ENCODE peak calls at places on chromosomes 7 and 10, in seven cellular contexts. U, G, Y, A, E, D and J are unnamed samples.

GRCh38 chr7:112079671-112080070 is 126.5 kb downstream of the DOCK4 start:
- DNase-seq in U (no peak), G (no peak), Y (no peak), A (no peak), E (no peak), D (no peak), J (peak)

GRCh38 chr7:28862876-28863275 is 95.3 kb downstream of the TRIL start:
- DNase-seq in U (no peak), G (no peak), Y (no peak), A (no peak), E (no peak), D (no peak), J (no peak)

GRCh38 chr10:91556691-91557529 is 76.0 kb downstream of the PPP1R3C start:
- DNase-seq in U (no peak), G (no peak), Y (peak), A (no peak), E (no peak), D (peak), J (peak)

GRCh38 chr7:47302560-47302959 is 279.4 kb downstream of the TNS3 start:
- DNase-seq in U (no peak), G (no peak), Y (no peak), A (no peak), E (no peak), D (no peak), J (no peak)

GRCh38 chr7:124459101-124460052 is 306.2 kb downstream of the GPR37 start:
- DNase-seq in U (no peak), G (no peak), Y (no peak), A (no peak), E (no peak), D (no peak), J (peak)

GRCh38 chr7:118183254-118183585 is 744 bp upstream of the LSM8 start:
- DNase-seq in U (no peak), G (no peak), Y (no peak), A (no peak), E (no peak), D (no peak), J (peak)

GRCh38 chr10:86321568-86321967 is 45.0 kb downstream of the GRID1 start:
- DNase-seq in U (peak), G (no peak), Y (no peak), A (no peak), E (no peak), D (no peak), J (no peak)

GRCh38 chr7:108164946-108165345 is 34.8 kb upstream of the LAMB4 start:
- DNase-seq in U (no peak), G (no peak), Y (no peak), A (no peak), E (no peak), D (no peak), J (no peak)

GRCh38 chr10:76779821-76780281 is 857.8 kb downstream of the KCNMA1 start:
- DNase-seq in U (no peak), G (no peak), Y (no peak), A (no peak), E (no peak), D (no peak), J (no peak)

GRCh38 chr7:81460646-81461045 is 309.2 kb downstream of the HGF start:
- DNase-seq in U (no peak), G (no peak), Y (no peak), A (no peak), E (no peak), D (no peak), J (no peak)

GRCh38 chr10:11661441-11661840 is 50.0 kb upstream of the USP6NL start:
- DNase-seq in U (no peak), G (no peak), Y (no peak), A (no peak), E (no peak), D (no peak), J (no peak)

GRCh38 chr7:157411580-157411979 is 74.8 kb downstream of the DNAJB6 start:
- DNase-seq in U (no peak), G (no peak), Y (no peak), A (no peak), E (no peak), D (no peak), J (no peak)

GRCh38 chr7:28442540-28443420 is 30.5 kb downstream of the CREB5 start:
- DNase-seq in U (no peak), G (no peak), Y (no peak), A (no peak), E (no peak), D (no peak), J (no peak)

GRCh38 chr7:111535142-111535541 is 27.1 kb downstream of the IMMP2L start:
- DNase-seq in U (no peak), G (no peak), Y (no peak), A (no peak), E (no peak), D (no peak), J (no peak)

GRCh38 chr10:13891542-13892431 is 305.0 kb downstream of the PRPF18 start:
- DNase-seq in U (peak), G (no peak), Y (no peak), A (no peak), E (no peak), D (no peak), J (no peak)

GRCh38 chr10:97213431-97213830 is 27.7 kb upstream of the SLIT1 start:
- DNase-seq in U (no peak), G (no peak), Y (no peak), A (no peak), E (no peak), D (no peak), J (no peak)

GRCh38 chr10:108360187-108360586 is 1195.7 kb upstream of the SORCS1 start:
- DNase-seq in U (no peak), G (no peak), Y (no peak), A (no peak), E (no peak), D (no peak), J (peak)

GRCh38 chr10:124323145-124323725 is 95.5 kb downstream of the OAT start:
- DNase-seq in U (peak), G (no peak), Y (no peak), A (no peak), E (no peak), D (no peak), J (peak)

GRCh38 chr10:112852308-112852707 is 97.7 kb upstream of the TCF7L2 start:
- DNase-seq in U (no peak), G (no peak), Y (peak), A (peak), E (no peak), D (no peak), J (no peak)

GRCh38 chr7:28627263-28627653 is 214.9 kb downstream of the CREB5 start:
- DNase-seq in U (no peak), G (no peak), Y (no peak), A (no peak), E (no peak), D (no peak), J (peak)

GRCh38 chr10:130254168-130255061 is 118.2 kb downstream of the GLRX3 start:
- DNase-seq in U (no peak), G (no peak), Y (no peak), A (no peak), E (no peak), D (no peak), J (no peak)

GRCh38 chr7:41621953-41622831 is 80.7 kb downstream of the INHBA start:
- DNase-seq in U (no peak), G (no peak), Y (no peak), A (no peak), E (no peak), D (no peak), J (no peak)

GRCh38 chr10:126101744-126102143 is 205.4 kb downstream of the FANK1 start:
- DNase-seq in U (no peak), G (no peak), Y (no peak), A (no peak), E (no peak), D (no peak), J (no peak)

GRCh38 chr7:27459729-27460048 is 203.0 kb downstream of the HIBADH start:
- DNase-seq in U (no peak), G (no peak), Y (no peak), A (no peak), E (no peak), D (no peak), J (peak)

GRCh38 chr7:22357311-22358175 is 589 bp upstream of the RAPGEF5 start:
- DNase-seq in U (no peak), G (peak), Y (peak), A (peak), E (peak), D (no peak), J (peak)

GRCh38 chr10:28532223-28532508 is 752 bp upstream of the WAC start:
- DNase-seq in U (no peak), G (no peak), Y (peak), A (peak), E (no peak), D (no peak), J (peak)

GRCh38 chr7:25856056-25856780 is 295.8 kb upstream of the NFE2L3 start:
- DNase-seq in U (no peak), G (no peak), Y (peak), A (no peak), E (no peak), D (no peak), J (no peak)

GRCh38 chr10:128222317-128222849 is 96.2 kb upstream of the MKI67 start:
- DNase-seq in U (no peak), G (no peak), Y (no peak), A (no peak), E (no peak), D (no peak), J (no peak)

DNA sequence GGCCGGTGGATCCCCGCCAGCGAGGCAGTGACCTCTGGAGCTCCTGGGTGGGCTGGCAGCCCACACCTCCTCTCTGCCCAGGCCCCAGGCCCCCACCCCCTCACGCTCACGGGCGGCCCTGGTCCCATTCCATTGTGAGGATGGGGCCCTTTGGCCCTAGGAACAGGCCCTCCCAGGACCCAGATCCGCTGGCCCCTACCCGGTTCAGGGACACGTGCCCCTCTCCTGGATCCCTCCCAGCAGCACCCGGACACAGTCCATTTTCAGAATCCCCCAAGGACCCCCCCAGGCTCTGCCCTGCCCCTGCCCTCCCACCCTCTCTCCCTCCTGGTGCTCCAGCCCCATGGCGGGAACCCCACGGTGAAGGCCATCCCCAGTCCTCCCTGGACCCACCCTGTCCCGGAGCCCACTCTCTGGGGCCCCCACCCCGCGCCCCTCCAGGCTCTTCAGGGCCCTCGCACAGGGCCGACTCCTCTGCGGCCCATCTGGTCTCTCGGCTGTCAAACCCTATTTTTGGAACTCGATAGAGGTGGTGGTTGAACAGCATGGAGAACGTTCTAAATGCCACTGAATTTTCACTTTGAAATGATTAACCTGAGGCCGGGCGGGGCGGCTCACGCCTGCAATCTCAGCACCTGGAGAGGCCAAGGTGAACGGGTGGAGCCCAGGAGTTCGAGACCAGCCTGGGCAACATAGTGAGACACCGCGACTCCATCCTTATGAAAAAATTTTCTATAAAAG is 8.1 kb downstream of the ADAP1 start:
- DNase-seq in U (peak), G (no peak), Y (peak), A (no peak), E (no peak), D (peak), J (no peak)
- H3K4me3 ChIP-seq in U (peak), G (peak), Y (peak), A (no peak), E (no peak), D (no peak), J (no peak)

GRCh38 chr7:127879942-127880341 is 151.3 kb downstream of the LRRC4 start:
- DNase-seq in U (no peak), G (no peak), Y (no peak), A (no peak), E (no peak), D (no peak), J (no peak)
- TF ChIP-seq CTCF in U (no peak), G (no peak), Y (no peak), A (no peak), E (no peak), D (no peak), J (no peak)

DNA sequence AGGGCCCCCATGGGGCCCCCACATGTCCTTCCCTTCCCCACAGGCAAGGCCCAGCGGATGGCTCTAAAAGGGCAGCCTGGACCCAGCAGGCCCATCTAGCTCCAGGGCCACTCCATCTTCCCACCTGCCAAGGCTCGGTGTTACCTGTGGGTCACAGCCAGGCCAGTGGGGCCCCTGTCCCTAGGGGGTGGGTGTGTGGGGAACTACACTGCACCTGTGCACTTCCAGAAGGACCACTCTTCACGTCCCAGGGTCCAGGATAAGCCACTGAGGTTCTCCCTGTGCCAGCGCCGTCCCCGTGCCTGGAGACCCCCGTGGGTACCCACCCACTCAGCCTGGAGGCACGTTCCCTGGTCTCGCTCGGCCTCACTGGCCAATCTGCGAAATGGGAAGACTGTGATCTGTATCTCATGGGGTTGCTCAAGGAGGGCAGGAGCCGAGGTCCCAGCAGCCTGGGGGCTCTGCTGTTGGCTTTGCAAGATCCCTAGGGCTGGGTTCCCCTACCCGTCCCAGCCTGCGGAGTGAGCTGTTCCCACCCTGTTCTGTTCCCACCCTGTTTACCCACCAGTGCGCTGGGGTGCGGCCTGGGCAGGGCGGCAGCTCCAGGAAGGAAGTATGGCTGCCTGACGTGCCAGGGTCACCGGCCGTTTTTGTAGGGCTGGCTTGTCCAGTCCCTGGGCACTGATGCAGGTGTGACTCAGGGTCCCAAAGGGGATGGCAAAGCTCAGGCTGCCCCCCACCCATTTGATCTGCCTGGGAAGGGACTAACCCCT is 4.6 kb downstream of the PWWP2B start:
- DNase-seq in U (peak), G (no peak), Y (peak), A (no peak), E (no peak), D (peak), J (no peak)
- H3K4me3 ChIP-seq in U (no peak), G (no peak), Y (peak), A (no peak), E (no peak), D (no peak), J (no peak)

GRCh38 chr10:115572740-115573455 is 479.7 kb downstream of the ATRNL1 start:
- DNase-seq in U (no peak), G (peak), Y (no peak), A (no peak), E (no peak), D (no peak), J (no peak)
- TF ChIP-seq CTCF in U (peak), G (peak), Y (no peak), A (no peak), E (peak), D (no peak), J (peak)

DNA sequence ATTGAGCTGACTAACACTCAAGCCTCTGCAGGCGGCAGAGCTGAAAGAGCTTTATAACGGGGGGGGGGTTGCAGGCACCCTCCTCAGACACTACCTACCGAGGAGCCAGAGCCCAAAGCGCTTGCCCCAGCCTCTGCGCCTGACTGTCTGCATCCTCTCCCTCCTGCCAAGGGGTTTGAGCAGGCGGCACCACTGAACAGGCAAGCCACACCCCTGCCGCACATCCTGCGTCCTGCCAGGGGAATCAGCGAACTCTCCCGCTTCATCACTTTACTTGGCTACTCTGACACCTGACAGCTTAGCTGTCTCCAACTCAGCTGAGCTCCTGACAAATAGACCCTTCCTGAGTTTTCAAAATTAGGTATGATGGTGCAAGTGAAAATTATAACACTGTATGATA is 432.6 kb upstream of the ANKRD30A start:
- DNase-seq in U (no peak), G (no peak), Y (no peak), A (no peak), E (no peak), D (no peak), J (no peak)
- H3K4me3 ChIP-seq in U (no peak), G (no peak), Y (no peak), A (no peak), E (no peak), D (no peak), J (no peak)

GRCh38 chr7:150450491-150450992 is at the start of gene GIMAP8:
- DNase-seq in U (peak), G (no peak), Y (peak), A (peak), E (no peak), D (peak), J (no peak)

GRCh38 chr7:150451097-150451793 is 815 bp downstream of the GIMAP8 start:
- DNase-seq in U (no peak), G (no peak), Y (peak), A (peak), E (no peak), D (no peak), J (no peak)

GRCh38 chr7:150448789-150449147 is 1.7 kb upstream of the GIMAP8 start:
- DNase-seq in U (peak), G (peak), Y (peak), A (peak), E (peak), D (peak), J (peak)

GRCh38 chr7:150447966-150448788 is 2.3 kb upstream of the GIMAP8 start:
- DNase-seq in U (no peak), G (no peak), Y (no peak), A (peak), E (no peak), D (no peak), J (no peak)

GRCh38 chr7:150449206-150449956 is 1.0 kb upstream of the GIMAP8 start:
- DNase-seq in U (no peak), G (no peak), Y (no peak), A (peak), E (no peak), D (no peak), J (no peak)
- TF ChIP-seq CTCF in U (no peak), G (no peak), Y (no peak), A (no peak), E (no peak), D (no peak), J (no peak)

GRCh38 chr10:87817291-87817872 is 644 bp downstream of the ATAD1 start:
- DNase-seq in U (no peak), G (no peak), Y (no peak), A (no peak), E (no peak), D (no peak), J (no peak)

GRCh38 chr10:87816842-87817178 is 1.2 kb downstream of the ATAD1 start:
- DNase-seq in U (no peak), G (no peak), Y (no peak), A (no peak), E (no peak), D (no peak), J (no peak)

GRCh38 chr10:87817873-87818504 is at the start of gene ATAD1:
- DNase-seq in U (peak), G (peak), Y (peak), A (peak), E (peak), D (peak), J (peak)

GRCh38 chr10:87818505-87819273 is 663 bp upstream of the ATAD1 start:
- DNase-seq in U (peak), G (no peak), Y (peak), A (no peak), E (no peak), D (peak), J (peak)

DNA sequence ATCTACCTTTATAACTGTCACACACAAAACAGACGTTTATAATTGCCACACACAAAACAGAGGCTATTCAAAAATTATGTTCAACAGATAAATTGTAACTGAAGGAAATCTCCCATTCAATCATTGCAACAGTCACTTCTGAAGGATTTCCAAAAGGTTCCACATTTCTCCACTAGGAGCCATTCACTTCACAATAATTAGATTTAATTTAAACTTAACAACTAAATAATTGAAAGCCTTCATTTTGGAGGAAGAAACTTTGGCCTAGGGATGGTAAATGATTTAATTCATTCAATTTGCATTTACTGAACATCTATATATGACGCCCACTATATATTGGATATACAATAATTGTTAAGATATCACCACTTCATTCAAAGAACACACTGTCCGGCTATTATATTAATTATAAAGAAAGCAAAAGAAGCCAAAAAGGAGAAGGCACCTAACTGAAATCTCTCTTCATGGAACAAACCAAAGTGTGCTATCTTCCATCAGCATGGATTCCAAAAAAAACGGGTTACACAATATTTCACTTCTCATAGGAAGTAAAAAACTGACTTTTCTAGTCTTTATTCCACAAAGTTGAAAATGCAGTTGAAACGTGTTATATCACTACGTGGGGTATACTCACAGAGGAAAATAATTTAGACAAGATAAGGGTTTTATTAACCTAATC is 1.7 kb downstream of the ATAD1 start:
- DNase-seq in U (no peak), G (no peak), Y (no peak), A (no peak), E (no peak), D (no peak), J (no peak)
- H3K4me3 ChIP-seq in U (peak), G (peak), Y (peak), A (no peak), E (peak), D (no peak), J (peak)

GRCh38 chr7:79304711-79305110 is 148.8 kb downstream of the MAGI2 start:
- DNase-seq in U (no peak), G (no peak), Y (no peak), A (no peak), E (no peak), D (no peak), J (no peak)

GRCh38 chr7:79302281-79302680 is 151.2 kb downstream of the MAGI2 start:
- DNase-seq in U (no peak), G (no peak), Y (no peak), A (no peak), E (no peak), D (no peak), J (no peak)

GRCh38 chr7:79307376-79307775 is 146.1 kb downstream of the MAGI2 start:
- DNase-seq in U (no peak), G (no peak), Y (no peak), A (no peak), E (no peak), D (no peak), J (no peak)

GRCh38 chr7:79312022-79312421 is 141.4 kb downstream of the MAGI2 start:
- DNase-seq in U (no peak), G (no peak), Y (no peak), A (no peak), E (no peak), D (no peak), J (no peak)

GRCh38 chr7:79308176-79308575 is 145.3 kb downstream of the MAGI2 start:
- DNase-seq in U (no peak), G (peak), Y (no peak), A (no peak), E (no peak), D (no peak), J (peak)
- TF ChIP-seq CTCF in U (no peak), G (peak), Y (no peak), A (no peak), E (peak), D (no peak), J (no peak)